ENCODE peak calls at places on chromosome 12, in five cellular contexts. One of them, this sample, is unnamed.

GRCh38 chr12:11822071-11822818 is 172.8 kb downstream of the ETV6 start:
- DNase-seq in H1: no peak
- DNase-seq in H9: no peak
- DNase-seq in neuronal stem cell: peak
- DNase-seq in mesenchymal stem cell: peak
- DNase-seq in this sample: peak

GRCh38 chr12:89062996-89063395 is 289.3 kb downstream of the DUSP6 start:
- DNase-seq in H1: no peak
- DNase-seq in H9: no peak
- DNase-seq in neuronal stem cell: no peak
- DNase-seq in mesenchymal stem cell: no peak
- DNase-seq in this sample: no peak

GRCh38 chr12:123223241-123223668 is 9.7 kb downstream of the MPHOSPH9 start:
- DNase-seq in H1: no peak
- DNase-seq in H9: no peak
- DNase-seq in neuronal stem cell: no peak
- DNase-seq in mesenchymal stem cell: no peak
- DNase-seq in this sample: no peak

GRCh38 chr12:121787063-121787774 is 6.3 kb downstream of the RHOF start:
- DNase-seq in H1: no peak
- DNase-seq in H9: no peak
- DNase-seq in neuronal stem cell: no peak
- DNase-seq in mesenchymal stem cell: no peak
- DNase-seq in this sample: no peak

GRCh38 chr12:71472441-71472911 is 32.9 kb downstream of the LGR5 start:
- DNase-seq in H1: no peak
- DNase-seq in H9: no peak
- DNase-seq in neuronal stem cell: no peak
- DNase-seq in mesenchymal stem cell: no peak
- DNase-seq in this sample: peak

GRCh38 chr12:132840536-132840935 is 11.9 kb upstream of the GOLGA3 start:
- DNase-seq in H1: no peak
- DNase-seq in H9: no peak
- DNase-seq in neuronal stem cell: no peak
- DNase-seq in mesenchymal stem cell: no peak
- DNase-seq in this sample: no peak

GRCh38 chr12:131066886-131067490 is 113.3 kb downstream of the ADGRD1 start:
- DNase-seq in H1: no peak
- DNase-seq in H9: peak
- DNase-seq in neuronal stem cell: no peak
- DNase-seq in mesenchymal stem cell: no peak
- DNase-seq in this sample: no peak

GRCh38 chr12:102958073-102958829 is 777 bp downstream of the ASCL1 start:
- DNase-seq in H1: no peak
- DNase-seq in H9: peak
- DNase-seq in neuronal stem cell: peak
- DNase-seq in mesenchymal stem cell: peak
- DNase-seq in this sample: peak

GRCh38 chr12:57628280-57629191 is 4.5 kb downstream of the B4GALNT1 start:
- DNase-seq in H1: no peak
- DNase-seq in H9: peak
- DNase-seq in neuronal stem cell: no peak
- DNase-seq in mesenchymal stem cell: no peak
- DNase-seq in this sample: no peak

GRCh38 chr12:50686406-50686805 is 77.5 kb upstream of the ATF1 start:
- DNase-seq in H1: no peak
- DNase-seq in H9: no peak
- DNase-seq in neuronal stem cell: no peak
- DNase-seq in mesenchymal stem cell: no peak
- DNase-seq in this sample: no peak

GRCh38 chr12:27821259-27821973 is 41.4 kb upstream of the MANSC4 start:
- DNase-seq in H1: peak
- DNase-seq in H9: peak
- DNase-seq in neuronal stem cell: peak
- DNase-seq in mesenchymal stem cell: peak
- DNase-seq in this sample: peak

GRCh38 chr12:659090-659683 is 4.1 kb downstream of the NINJ2 start:
- DNase-seq in H1: no peak
- DNase-seq in H9: no peak
- DNase-seq in neuronal stem cell: no peak
- DNase-seq in mesenchymal stem cell: no peak
- DNase-seq in this sample: no peak

GRCh38 chr12:130579231-130579630 is 136.9 kb downstream of the RIMBP2 start:
- DNase-seq in H1: no peak
- DNase-seq in H9: no peak
- DNase-seq in neuronal stem cell: no peak
- DNase-seq in mesenchymal stem cell: no peak
- DNase-seq in this sample: no peak

GRCh38 chr12:98406378-98406777 is 109.0 kb upstream of the TMPO start:
- DNase-seq in H1: no peak
- DNase-seq in H9: no peak
- DNase-seq in neuronal stem cell: no peak
- DNase-seq in mesenchymal stem cell: no peak
- DNase-seq in this sample: no peak

GRCh38 chr12:49867580-49868341 is 24.9 kb upstream of the BCDIN3D start:
- DNase-seq in H1: no peak
- DNase-seq in H9: peak
- DNase-seq in neuronal stem cell: no peak
- DNase-seq in mesenchymal stem cell: peak
- DNase-seq in this sample: no peak

GRCh38 chr12:93335603-93336162 is 42.0 kb upstream of the NUDT4 start:
- DNase-seq in H1: no peak
- DNase-seq in H9: no peak
- DNase-seq in neuronal stem cell: no peak
- DNase-seq in mesenchymal stem cell: no peak
- DNase-seq in this sample: no peak
- H3K14ac ChIP-seq in H1: no peak
- H3K14ac ChIP-seq in H9: no peak
- H3K14ac ChIP-seq in neuronal stem cell: no peak
- H3K14ac ChIP-seq in mesenchymal stem cell: peak
- H3K14ac ChIP-seq in this sample: no peak

DNA sequence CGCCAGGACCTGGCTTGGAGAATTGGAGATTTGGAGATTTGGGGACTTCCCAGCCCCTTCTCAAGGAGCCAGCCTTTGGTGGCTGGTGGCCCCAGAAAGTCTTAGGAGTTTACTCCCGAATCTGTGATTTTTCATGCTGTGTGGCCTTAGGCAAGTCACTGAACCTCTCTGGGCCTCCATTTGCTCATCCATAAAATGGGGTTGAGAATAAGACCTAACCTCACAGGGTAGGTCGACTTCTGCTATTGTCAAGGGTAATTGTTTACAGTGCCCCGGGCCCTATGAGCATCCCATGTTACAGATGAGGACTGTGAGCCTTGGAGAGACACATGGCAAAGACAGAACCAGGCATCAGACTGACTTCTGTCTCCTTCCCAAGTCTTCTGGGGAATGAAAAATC is 16.2 kb upstream of the TMEM119 start:
- DNase-seq in H1: no peak
- DNase-seq in H9: no peak
- DNase-seq in neuronal stem cell: no peak
- DNase-seq in mesenchymal stem cell: no peak
- DNase-seq in this sample: no peak
- H3K14ac ChIP-seq in H1: no peak
- H3K14ac ChIP-seq in H9: no peak
- H3K14ac ChIP-seq in neuronal stem cell: no peak
- H3K14ac ChIP-seq in mesenchymal stem cell: no peak
- H3K14ac ChIP-seq in this sample: no peak

GRCh38 chr12:120228041-120228290 is 27.1 kb upstream of the RPLP0 start:
- DNase-seq in H1: no peak
- DNase-seq in H9: no peak
- DNase-seq in neuronal stem cell: no peak
- DNase-seq in mesenchymal stem cell: no peak
- DNase-seq in this sample: no peak

GRCh38 chr12:120227233-120228040 is 26.5 kb upstream of the RPLP0 start:
- DNase-seq in H1: no peak
- DNase-seq in H9: no peak
- DNase-seq in neuronal stem cell: no peak
- DNase-seq in mesenchymal stem cell: no peak
- DNase-seq in this sample: no peak

GRCh38 chr12:120229583-120230325 is 28.8 kb upstream of the RPLP0 start:
- DNase-seq in H1: no peak
- DNase-seq in H9: peak
- DNase-seq in neuronal stem cell: no peak
- DNase-seq in mesenchymal stem cell: peak
- DNase-seq in this sample: no peak

GRCh38 chr12:120229071-120229582 is 28.2 kb upstream of the RPLP0 start:
- DNase-seq in H1: no peak
- DNase-seq in H9: no peak
- DNase-seq in neuronal stem cell: no peak
- DNase-seq in mesenchymal stem cell: peak
- DNase-seq in this sample: no peak

GRCh38 chr12:120228291-120229070 is 27.6 kb upstream of the RPLP0 start:
- DNase-seq in H1: peak
- DNase-seq in H9: peak
- DNase-seq in neuronal stem cell: peak
- DNase-seq in mesenchymal stem cell: peak
- DNase-seq in this sample: peak
- H3K14ac ChIP-seq in H1: no peak
- H3K14ac ChIP-seq in H9: peak
- H3K14ac ChIP-seq in neuronal stem cell: no peak
- H3K14ac ChIP-seq in mesenchymal stem cell: peak
- H3K14ac ChIP-seq in this sample: peak

GRCh38 chr12:108837239-108837638 is 20.1 kb downstream of the SSH1 start:
- DNase-seq in H1: no peak
- DNase-seq in H9: no peak
- DNase-seq in neuronal stem cell: no peak
- DNase-seq in mesenchymal stem cell: peak
- DNase-seq in this sample: no peak
- H3K14ac ChIP-seq in H1: no peak
- H3K14ac ChIP-seq in H9: no peak
- H3K14ac ChIP-seq in neuronal stem cell: no peak
- H3K14ac ChIP-seq in mesenchymal stem cell: no peak
- H3K14ac ChIP-seq in this sample: peak

GRCh38 chr12:4037747-4038312 is 164.6 kb upstream of the PARP11 start:
- DNase-seq in H1: no peak
- DNase-seq in H9: no peak
- DNase-seq in neuronal stem cell: no peak
- DNase-seq in mesenchymal stem cell: peak
- DNase-seq in this sample: peak

GRCh38 chr12:4032906-4033628 is 159.9 kb upstream of the PARP11 start:
- DNase-seq in H1: no peak
- DNase-seq in H9: no peak
- DNase-seq in neuronal stem cell: no peak
- DNase-seq in mesenchymal stem cell: peak
- DNase-seq in this sample: peak

GRCh38 chr12:4034926-4035325 is 161.7 kb upstream of the PARP11 start:
- DNase-seq in H1: no peak
- DNase-seq in H9: no peak
- DNase-seq in neuronal stem cell: no peak
- DNase-seq in mesenchymal stem cell: peak
- DNase-seq in this sample: peak

GRCh38 chr12:4039927-4040326 is 166.7 kb upstream of the PARP11 start:
- DNase-seq in H1: no peak
- DNase-seq in H9: no peak
- DNase-seq in neuronal stem cell: no peak
- DNase-seq in mesenchymal stem cell: no peak
- DNase-seq in this sample: no peak

DNA sequence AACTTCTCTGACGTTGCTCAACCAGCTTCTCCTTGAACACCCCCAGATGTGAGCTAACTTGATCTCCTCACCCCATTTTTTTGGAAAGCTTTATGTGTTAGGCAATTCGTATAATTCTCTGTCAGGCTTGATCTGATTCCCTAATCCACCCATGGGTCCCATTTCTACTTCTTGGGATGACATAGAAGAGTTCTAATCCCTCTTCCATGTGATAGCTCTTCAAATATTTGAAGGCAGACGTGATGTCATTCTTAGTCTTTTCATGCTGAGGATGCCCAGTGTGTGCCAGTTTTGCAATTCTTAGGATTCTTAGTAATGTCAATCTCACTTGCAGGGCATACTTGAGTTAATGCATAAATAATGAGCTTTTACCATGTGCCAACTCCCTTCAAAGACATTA is 163.7 kb upstream of the PARP11 start:
- DNase-seq in H1: no peak
- DNase-seq in H9: no peak
- DNase-seq in neuronal stem cell: no peak
- DNase-seq in mesenchymal stem cell: no peak
- DNase-seq in this sample: no peak
- H3K14ac ChIP-seq in H1: no peak
- H3K14ac ChIP-seq in H9: no peak
- H3K14ac ChIP-seq in neuronal stem cell: no peak
- H3K14ac ChIP-seq in mesenchymal stem cell: no peak
- H3K14ac ChIP-seq in this sample: no peak

DNA sequence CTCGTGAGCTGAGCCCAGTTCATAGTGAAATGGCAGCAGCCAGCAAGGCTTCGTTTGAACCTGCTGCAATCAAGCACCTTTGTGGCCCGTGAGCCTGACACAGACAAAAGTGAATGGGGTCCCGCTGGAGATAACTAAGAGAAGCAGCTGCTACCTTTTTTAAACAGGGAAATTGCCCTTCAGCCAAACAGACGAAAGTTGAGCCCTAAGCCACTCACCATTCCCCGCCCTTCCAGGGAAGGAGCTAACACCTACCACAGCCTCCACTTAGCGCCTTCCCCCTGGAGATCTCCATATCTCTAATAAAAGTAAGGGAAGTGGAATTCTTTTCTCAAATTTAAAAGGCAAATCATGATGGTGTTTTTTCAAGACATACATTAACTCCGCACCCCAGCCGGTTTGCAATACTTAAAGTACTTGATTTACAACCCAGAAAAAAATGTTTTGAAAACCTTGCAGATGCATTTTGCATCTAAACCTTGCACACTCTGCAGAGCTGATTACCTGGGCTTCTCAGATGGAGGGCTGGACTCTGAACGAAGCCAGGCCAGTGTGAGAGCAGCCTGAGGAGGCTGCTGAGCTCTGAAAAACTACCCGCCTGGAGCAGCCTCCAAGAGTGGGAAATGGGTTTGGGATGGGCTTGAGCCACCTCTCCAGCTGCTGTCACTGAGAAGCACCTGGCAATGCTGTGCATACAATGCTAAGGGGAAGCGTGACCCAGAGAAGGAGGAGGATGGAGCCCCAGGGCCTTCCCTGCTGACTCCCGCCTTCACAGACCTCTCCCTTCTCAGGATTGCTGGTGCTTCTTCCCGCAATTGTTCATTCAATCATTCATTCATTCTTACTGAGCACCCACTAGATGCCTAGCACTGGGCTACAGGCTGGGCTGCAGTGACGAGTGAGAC is 10.0 kb downstream of the NUAK1 start:
- DNase-seq in H1: no peak
- DNase-seq in H9: peak
- DNase-seq in neuronal stem cell: no peak
- DNase-seq in mesenchymal stem cell: no peak
- DNase-seq in this sample: no peak
- H3K14ac ChIP-seq in H1: no peak
- H3K14ac ChIP-seq in H9: no peak
- H3K14ac ChIP-seq in neuronal stem cell: no peak
- H3K14ac ChIP-seq in mesenchymal stem cell: no peak
- H3K14ac ChIP-seq in this sample: no peak

GRCh38 chr12:116609236-116609635 is 50.1 kb downstream of the MAP1LC3B2 start:
- DNase-seq in H1: no peak
- DNase-seq in H9: no peak
- DNase-seq in neuronal stem cell: no peak
- DNase-seq in mesenchymal stem cell: no peak
- DNase-seq in this sample: no peak
- H3K14ac ChIP-seq in H1: no peak
- H3K14ac ChIP-seq in H9: no peak
- H3K14ac ChIP-seq in neuronal stem cell: no peak
- H3K14ac ChIP-seq in mesenchymal stem cell: no peak
- H3K14ac ChIP-seq in this sample: no peak

GRCh38 chr12:53047221-53048032 is 2.4 kb upstream of the TNS2 start:
- DNase-seq in H1: no peak
- DNase-seq in H9: peak
- DNase-seq in neuronal stem cell: peak
- DNase-seq in mesenchymal stem cell: peak
- DNase-seq in this sample: peak
- H3K14ac ChIP-seq in H1: no peak
- H3K14ac ChIP-seq in H9: no peak
- H3K14ac ChIP-seq in neuronal stem cell: no peak
- H3K14ac ChIP-seq in mesenchymal stem cell: peak
- H3K14ac ChIP-seq in this sample: peak

GRCh38 chr12:46218509-46219095 is 50.2 kb downstream of the SLC38A1 start:
- DNase-seq in H1: no peak
- DNase-seq in H9: no peak
- DNase-seq in neuronal stem cell: no peak
- DNase-seq in mesenchymal stem cell: no peak
- DNase-seq in this sample: no peak
- H3K14ac ChIP-seq in H1: no peak
- H3K14ac ChIP-seq in H9: no peak
- H3K14ac ChIP-seq in neuronal stem cell: no peak
- H3K14ac ChIP-seq in mesenchymal stem cell: no peak
- H3K14ac ChIP-seq in this sample: no peak

This sample was measured in IMR-90.